ENCODE peak calls at places on chromosomes 4 and X, in nine cellular contexts. C is OCI-LY7; R is body of pancreas; V is tibial artery; X is HepG2; L is aorta; J is upper lobe of right lung; S is uterus; M is CD8-positive, alpha-beta memory T cell. N is an unnamed sample.

GRCh38 chr4:16225996-16226815 is at the start of gene TAPT1:
- DNase-seq in V (peak; percentile 76), S (peak; percentile 74), L (peak; percentile 95), X (no peak), M (peak; percentile 72), C (peak; percentile 81), R (peak; percentile 84), J (peak; percentile 94), N (peak; percentile 84)

GRCh38 chrX:37578045-37578444 is 6.6 kb downstream of the LANCL3 start:
- DNase-seq in L (no peak), J (no peak), S (no peak), V (no peak), C (no peak), R (no peak), X (no peak), M (no peak), N (no peak)

GRCh38 chr4:123250843-123251242 is 145.8 kb upstream of the SPRY1 start:
- DNase-seq in X (no peak), M (no peak), S (peak; percentile 21), V (peak; percentile 36), C (no peak), R (peak; percentile 19), L (no peak), J (no peak), N (no peak)

GRCh38 chrX:39855748-39856129 is 242.0 kb downstream of the BCOR start:
- DNase-seq in R (no peak), M (peak; percentile 51), C (peak; percentile 60), J (no peak), X (no peak), S (no peak), V (no peak), L (no peak), N (peak; percentile 35)

GRCh38 chrX:52865328-52865980 is 2.4 kb downstream of the XAGE3 start:
- DNase-seq in J (no peak), V (no peak), S (no peak), L (no peak), M (no peak), R (no peak), X (no peak), C (no peak), N (no peak)

GRCh38 chrX:102138064-102138463 is 4.2 kb downstream of the TCEAL6 start:
- DNase-seq in X (no peak), C (no peak), J (no peak), S (no peak), R (no peak), V (no peak), L (no peak), M (no peak), N (no peak)

GRCh38 chrX:139844884-139845283 is 88.0 kb downstream of the ATP11C start:
- DNase-seq in V (no peak), M (no peak), L (no peak), C (peak; percentile 0), S (no peak), R (no peak), X (no peak), J (no peak), N (no peak)

GRCh38 chrX:118116308-118117068 is at the start of gene KLHL13:
- DNase-seq in R (peak; percentile 42), S (peak; percentile 54), X (no peak), C (no peak), J (peak; percentile 58), V (peak; percentile 26), M (peak; percentile 29), L (peak; percentile 77), N (peak; percentile 69)

GRCh38 chr4:100935090-100935489 is 412.2 kb downstream of the PPP3CA start:
- DNase-seq in R (no peak), S (no peak), X (no peak), M (no peak), C (peak; percentile 21), V (no peak), L (no peak), J (no peak), N (no peak)

GRCh38 chr4:176137626-176138025 is 57.8 kb downstream of the SPATA4 start:
- DNase-seq in X (no peak), M (no peak), C (no peak), J (no peak), V (no peak), L (no peak), S (no peak), R (no peak), N (no peak)

GRCh38 chr4:126223784-126224407 is 909.1 kb downstream of the FAT4 start:
- DNase-seq in M (no peak), X (peak; percentile 1), L (no peak), S (no peak), R (no peak), C (no peak), J (no peak), V (no peak), N (no peak)

GRCh38 chr4:107966903-107967302 is 22.8 kb upstream of the HADH start:
- DNase-seq in X (no peak), C (no peak), R (no peak), V (no peak), J (no peak), S (no peak), M (no peak), L (no peak), N (no peak)

GRCh38 chr4:137664055-137664405 is 131.7 kb upstream of the PCDH18 start:
- DNase-seq in C (no peak), V (no peak), L (no peak), J (no peak), X (no peak), R (no peak), M (no peak), S (no peak), N (no peak)

GRCh38 chr4:54103190-54103574 is 3.2 kb downstream of the GSX2 start:
- DNase-seq in S (no peak), M (no peak), L (no peak), J (no peak), R (no peak), C (no peak), X (no peak), V (no peak), N (no peak)

GRCh38 chrX:2714551-2714950 is 23.5 kb downstream of the CD99 start:
- DNase-seq in R (no peak), M (no peak), J (no peak), L (peak; percentile 7), S (no peak), X (no peak), V (no peak), C (peak; percentile 26), N (no peak)

DNA sequence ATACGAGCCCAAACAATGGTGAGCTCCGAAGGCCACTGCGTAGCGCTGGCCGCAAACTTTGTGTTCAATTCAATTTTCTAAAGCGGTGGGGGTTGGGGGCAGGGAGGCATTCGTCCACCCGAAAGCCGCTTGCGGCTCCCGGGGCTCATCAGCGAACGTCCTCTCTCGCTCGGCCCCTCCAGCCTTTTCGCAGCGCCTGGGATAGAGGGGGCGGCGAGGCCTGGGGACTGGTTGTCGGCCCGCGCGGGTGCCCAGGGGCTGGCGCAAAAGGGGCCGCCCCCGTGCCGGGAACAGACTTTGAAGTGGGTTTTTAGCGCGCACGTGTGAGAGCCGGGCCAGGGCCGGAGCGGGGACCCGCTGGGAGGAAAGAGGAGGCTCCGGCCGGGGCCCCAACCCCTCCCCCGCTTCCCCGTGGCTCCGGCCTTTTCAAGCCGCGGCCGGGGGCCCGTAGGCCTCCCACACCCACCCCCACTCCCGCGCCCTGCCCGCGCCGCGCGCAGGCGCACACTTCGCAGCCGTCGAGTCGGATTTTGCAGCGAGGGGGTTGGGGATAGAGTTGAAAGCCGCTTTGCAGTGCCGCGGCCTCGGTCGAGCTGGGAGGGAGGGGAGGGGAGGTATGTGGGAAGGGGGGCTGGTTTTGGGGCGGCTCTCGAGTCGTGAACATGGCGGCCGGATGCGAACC is 8.3 kb downstream of the ZIC3 start:
- DNase-seq in V (no peak), L (no peak), X (no peak), M (no peak), C (no peak), J (no peak), S (no peak), R (no peak), N (no peak)
- H3K4me3 ChIP-seq in V (no peak overlapping the region), L (no peak overlapping the region), X (no peak overlapping the region), M (no peak overlapping the region), C (no peak overlapping the region), J (no peak overlapping the region), S (no peak overlapping the region), R (no peak overlapping the region), N (no peak overlapping the region)

DNA sequence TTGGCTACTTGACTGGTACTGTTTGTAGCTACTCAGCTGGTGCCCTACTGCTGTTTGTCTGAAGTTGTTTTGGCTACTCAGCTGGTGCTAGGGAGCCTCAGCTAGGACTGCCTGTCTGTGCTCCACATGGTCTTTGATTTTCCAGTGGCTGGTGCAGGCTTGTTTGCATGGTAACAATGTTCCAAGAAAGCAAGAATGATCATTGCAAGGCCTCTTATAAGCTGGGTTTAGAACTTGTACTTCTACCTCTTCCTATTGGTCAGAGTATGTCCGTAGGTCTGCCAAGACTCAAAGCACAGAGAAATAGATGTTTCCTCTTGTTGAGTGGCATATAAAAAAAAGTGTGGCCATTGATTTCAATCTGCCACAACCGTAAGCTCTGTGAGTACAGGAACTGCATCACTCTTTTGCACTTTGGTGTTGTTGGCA is 17.6 kb downstream of the NFKB1 start:
- DNase-seq in R (peak; percentile 9), M (peak; percentile 69), S (no peak), L (no peak), J (no peak), X (no peak), C (no peak), V (no peak), N (no peak)
- H3K4me1 ChIP-seq in R (peaks cover 41% of the 10 kb centered on the region), M (peaks cover 61% of the 10 kb centered on the region), S (peaks cover 4% of the 10 kb centered on the region), L (no peaks in the 10 kb centered on the region), J (peaks cover 11% of the 10 kb centered on the region), X (peaks cover 15% of the 10 kb centered on the region), C (no peaks in the 10 kb centered on the region), V (no peaks in the 10 kb centered on the region), N (no peaks in the 10 kb centered on the region)

DNA sequence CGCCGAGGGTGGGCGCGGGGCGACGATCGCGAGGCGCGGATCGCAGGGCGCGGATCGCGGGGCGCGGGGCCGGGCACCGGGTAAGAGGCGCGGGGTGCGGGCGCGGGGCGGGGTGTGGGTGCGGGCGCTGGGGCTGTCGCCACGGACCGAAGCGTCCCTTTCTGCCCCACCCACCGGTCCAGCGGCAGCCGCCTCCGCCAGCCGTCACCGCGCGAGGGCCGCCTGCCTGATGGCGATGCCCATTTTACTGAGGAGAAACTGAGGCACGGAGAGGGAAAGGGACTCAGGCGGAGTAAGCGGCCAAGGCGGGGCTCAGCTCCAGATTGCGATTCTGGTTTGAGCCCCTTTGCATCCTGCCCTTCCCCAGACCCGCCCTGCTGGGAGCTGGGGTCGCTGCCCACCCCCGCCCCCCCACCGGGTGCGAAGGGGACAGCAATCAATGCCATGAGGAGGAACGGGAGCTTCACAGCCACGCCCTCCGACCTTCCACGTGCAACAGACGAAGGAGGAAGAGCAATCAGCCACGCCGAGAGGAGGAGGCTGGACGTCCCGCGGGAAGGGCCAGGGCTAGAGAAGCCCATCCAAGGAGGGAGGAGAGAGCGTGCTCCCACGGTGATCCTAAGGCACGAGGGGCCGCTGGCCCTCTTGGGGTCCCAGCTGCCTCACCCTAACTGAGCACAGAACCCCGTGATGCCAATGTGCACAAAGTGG is 10.9 kb upstream of the MAN2B2 start:
- DNase-seq in V (no peak), M (no peak), X (no peak), J (no peak), R (no peak), S (no peak), L (no peak), C (no peak), N (no peak)
- H3K4me3 ChIP-seq in V (peak overlapping the region; percentile 41), M (no peak overlapping the region), X (no peak overlapping the region), J (no peak overlapping the region), R (no peak overlapping the region), S (no peak overlapping the region), L (peak overlapping the region; percentile 48), C (no peak overlapping the region), N (no peak overlapping the region)

DNA sequence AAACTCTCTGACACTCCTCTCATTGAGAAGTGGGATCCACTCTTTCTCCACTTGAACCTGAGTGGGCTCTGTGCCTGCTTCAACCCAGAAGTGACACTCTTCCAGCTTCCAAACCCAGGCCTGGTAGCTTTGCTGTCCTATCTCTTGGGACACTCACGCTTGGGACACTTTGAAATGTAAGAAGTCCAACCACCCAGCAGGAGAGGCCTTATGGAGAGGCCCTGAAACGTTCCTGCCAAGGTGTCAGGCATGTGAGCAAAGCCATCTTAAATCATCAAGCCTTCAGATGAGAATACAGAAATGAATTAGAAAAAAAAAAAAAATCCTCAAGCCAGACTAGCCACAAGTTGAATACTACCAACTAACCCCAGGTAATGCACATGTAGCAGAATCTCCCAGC is 30.2 kb downstream of the RBM47 start:
- DNase-seq in C (no peak), J (no peak), X (no peak), V (no peak), M (no peak), R (no peak), L (no peak), S (no peak), N (no peak)
- H3K4me1 ChIP-seq in C (no peaks in the 10 kb centered on the region), J (peaks cover 4% of the 10 kb centered on the region), X (no peaks in the 10 kb centered on the region), V (no peaks in the 10 kb centered on the region), M (no peaks in the 10 kb centered on the region), R (peaks cover 9% of the 10 kb centered on the region), L (no peaks in the 10 kb centered on the region), S (no peaks in the 10 kb centered on the region), N (no peaks in the 10 kb centered on the region)

N was measured in BE2C.